ENCODE peak calls at places on chromosomes 11 and 22, in five cellular contexts. U is spleen, Y is foreskin fibroblast, J is AG04450, B is uterus. R is an unnamed sample.
A peak's percentile ranks its signal among the peaks of the same experiment; 100 is the strongest.

GRCh38 chr22:30325065-30325720 is 1.5 kb downstream of the TBC1D10A start:
- DNase-seq in J (no peak), Y (peak; percentile 79), U (no peak), B (peak; percentile 46), R (peak; percentile 53)

GRCh38 chr11:117259417-117259816 is 26.9 kb downstream of the RNF214 start:
- DNase-seq in J (no peak), B (no peak), U (no peak), Y (peak; percentile 46), R (no peak)

GRCh38 chr11:88484873-88485621 is 147.5 kb upstream of the CTSC start:
- DNase-seq in J (no peak), Y (no peak), U (peak; percentile 74), B (no peak), R (no peak)

GRCh38 chr11:46601129-46601528 is 7.3 kb upstream of the AMBRA1 start:
- DNase-seq in J (no peak), U (no peak), Y (no peak), B (no peak), R (no peak)

GRCh38 chr22:29344137-29344536 is 28.6 kb upstream of the RASL10A start:
- DNase-seq in B (peak; percentile 75), U (no peak), J (no peak), Y (peak; percentile 94), R (peak; percentile 50)

GRCh38 chr11:72836111-72836510 is 21.9 kb downstream of the ATG16L2 start:
- DNase-seq in Y (no peak), B (no peak), J (no peak), U (no peak), R (no peak)

GRCh38 chr11:61917357-61918109 is at the start of gene RAB3IL1:
- DNase-seq in U (peak; percentile 84), B (peak; percentile 78), J (no peak), Y (no peak), R (no peak)

GRCh38 chr11:19670030-19670761 is 42.4 kb upstream of the NAV2 start:
- DNase-seq in Y (peak; percentile 46), J (no peak), B (no peak), U (no peak), R (no peak)

GRCh38 chr11:119374632-119375394 is 6.7 kb downstream of the USP2 start:
- DNase-seq in Y (no peak), J (no peak), U (no peak), B (peak; percentile 45), R (no peak)

DNA sequence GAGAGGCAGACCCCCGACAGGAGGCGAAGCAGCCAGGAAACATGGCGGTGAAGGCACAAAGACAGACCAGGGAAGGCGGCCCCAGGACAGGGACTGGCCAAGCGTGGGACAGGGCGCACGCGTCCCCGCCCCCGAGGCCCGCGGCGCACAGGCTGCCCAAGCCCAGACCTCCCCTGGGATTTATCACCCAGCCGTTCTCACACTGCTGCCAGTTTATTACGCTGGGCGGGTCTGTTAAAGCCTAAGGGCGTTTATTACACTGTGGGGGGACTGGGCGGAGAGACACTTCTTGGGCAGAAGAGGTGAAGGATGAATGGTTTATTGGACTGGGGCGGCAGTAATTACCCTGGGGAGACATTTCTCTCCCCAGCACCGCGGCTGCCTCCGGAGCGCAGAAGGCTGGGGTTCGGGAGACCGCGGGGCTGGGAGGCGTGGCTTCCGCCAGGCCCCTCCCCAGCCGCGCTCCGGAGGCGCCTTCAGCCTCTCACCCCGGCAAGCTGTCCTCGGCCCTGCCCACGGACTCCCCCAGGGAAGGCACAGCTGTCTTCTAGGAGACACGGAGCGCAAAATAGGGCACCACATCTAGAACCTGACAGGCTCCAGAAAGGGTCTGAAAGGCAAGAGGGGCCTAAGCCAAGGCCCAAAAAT is 47.1 kb downstream of the SLC22A12 start:
- DNase-seq in Y (no peak), J (no peak), B (no peak), U (no peak), R (no peak)
- H3K4me3 ChIP-seq in Y (no peak overlapping the region), J (no peak overlapping the region), B (peak overlapping the region; percentile 34), U (peak overlapping the region; percentile 9), R (no peak overlapping the region)

DNA sequence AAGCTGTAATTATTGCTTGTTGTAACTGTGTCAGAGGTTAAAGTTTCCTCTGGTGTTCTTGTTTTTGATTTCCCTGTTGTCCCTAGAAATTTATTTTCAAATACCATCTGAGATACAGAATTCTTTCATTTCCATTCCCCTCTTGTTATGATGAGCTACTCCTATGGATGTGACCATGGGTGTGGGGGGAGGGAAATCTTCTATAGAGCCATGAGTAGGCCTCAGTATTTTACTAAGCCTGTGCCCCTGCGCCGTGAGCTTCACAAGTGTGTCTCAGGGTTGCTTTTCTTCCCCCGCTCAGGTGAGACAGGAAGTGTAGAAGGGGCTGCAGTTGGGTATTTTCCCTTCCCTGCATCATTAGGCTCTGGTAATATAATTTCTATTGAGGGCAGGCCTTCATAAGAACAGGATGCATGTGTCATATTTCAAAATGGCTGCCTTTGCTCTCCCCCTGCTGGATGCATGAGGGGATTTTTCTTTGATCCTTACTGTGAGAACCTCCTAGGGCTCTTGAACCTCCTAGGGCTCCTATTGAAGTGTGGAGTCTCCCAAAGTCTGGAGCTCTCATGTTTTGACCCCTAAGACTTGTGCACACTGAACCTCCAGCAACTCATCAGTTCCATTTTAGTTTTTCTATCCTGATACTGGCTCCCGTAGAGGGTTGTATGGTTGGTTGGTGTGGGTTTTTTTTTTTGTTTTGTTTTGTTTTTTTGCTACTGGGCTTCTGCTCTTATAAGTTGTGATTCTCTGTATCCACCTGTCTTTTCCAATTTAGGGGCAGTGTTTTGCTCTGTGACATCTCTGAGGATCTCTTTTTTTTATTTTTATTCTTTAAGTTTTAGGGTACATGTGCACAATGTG is 658.2 kb downstream of the NTM start:
- DNase-seq in B (peak; percentile 23), Y (no peak), J (no peak), U (no peak), R (no peak)
- TF ChIP-seq CTCF in B (no peak), Y (peak; percentile 50), J (peak; percentile 75), U (no peak), R (peak; percentile 48)

GRCh38 chr11:57793711-57794110 is 32.1 kb downstream of the CTNND1 start:
- DNase-seq in B (no peak), J (no peak), Y (no peak), U (no peak), R (no peak)

GRCh38 chr11:57791321-57792059 is 29.9 kb downstream of the CTNND1 start:
- DNase-seq in B (no peak), Y (no peak), J (no peak), U (peak; percentile 82), R (no peak)

GRCh38 chr11:57792870-57793269 is 31.3 kb downstream of the CTNND1 start:
- DNase-seq in Y (no peak), B (no peak), U (no peak), J (no peak), R (no peak)

GRCh38 chr11:57787920-57788716 is 26.5 kb downstream of the CTNND1 start:
- DNase-seq in U (no peak), J (no peak), B (no peak), Y (no peak), R (no peak)

DNA sequence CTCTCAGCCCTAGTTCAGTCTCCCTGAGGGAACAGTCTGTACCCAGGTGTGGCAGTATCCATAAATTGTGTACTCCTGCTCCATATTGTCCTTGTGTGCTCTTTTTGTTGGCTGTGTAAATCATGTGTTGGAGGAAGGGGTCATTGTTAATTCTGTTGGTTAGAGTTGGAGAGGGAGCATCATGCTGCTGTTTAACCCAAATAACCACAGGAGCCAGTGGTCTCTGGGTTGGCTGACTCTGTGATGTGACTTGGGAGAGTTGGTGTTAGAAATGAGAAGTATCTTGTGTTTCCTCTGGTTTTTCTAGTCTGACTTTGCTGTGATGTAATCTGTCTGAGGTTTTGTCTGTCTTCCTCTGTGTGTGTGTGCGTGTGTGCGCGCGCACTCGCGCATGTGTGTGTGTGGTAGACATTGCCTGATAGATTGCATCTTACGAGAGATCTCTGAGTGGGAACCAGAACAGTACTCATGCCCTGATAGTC is 30.5 kb downstream of the CTNND1 start:
- DNase-seq in U (peak; percentile 96), Y (no peak), J (no peak), B (no peak), R (no peak)
- H3K4me3 ChIP-seq in U (no peak overlapping the region), Y (no peak overlapping the region), J (no peak overlapping the region), B (no peak overlapping the region), R (no peak overlapping the region)

GRCh38 chr11:4830909-4831308 is 9.8 kb downstream of the OR51F2 start:
- DNase-seq in Y (no peak), J (no peak), B (no peak), U (no peak), R (no peak)

GRCh38 chr11:4821021-4821420 is at the start of gene OR51F2:
- DNase-seq in Y (no peak), B (no peak), J (no peak), U (no peak), R (no peak)

GRCh38 chr11:4825132-4825531 is 4.0 kb downstream of the OR51F2 start:
- DNase-seq in U (no peak), J (no peak), Y (no peak), B (no peak), R (no peak)

GRCh38 chr11:4826425-4826824 is 5.3 kb downstream of the OR51F2 start:
- DNase-seq in B (no peak), J (no peak), U (no peak), Y (no peak), R (no peak)
- TF ChIP-seq CTCF in B (peak; percentile 7), J (peak; percentile 66), U (no peak), Y (no peak), R (peak; percentile 53)

DNA sequence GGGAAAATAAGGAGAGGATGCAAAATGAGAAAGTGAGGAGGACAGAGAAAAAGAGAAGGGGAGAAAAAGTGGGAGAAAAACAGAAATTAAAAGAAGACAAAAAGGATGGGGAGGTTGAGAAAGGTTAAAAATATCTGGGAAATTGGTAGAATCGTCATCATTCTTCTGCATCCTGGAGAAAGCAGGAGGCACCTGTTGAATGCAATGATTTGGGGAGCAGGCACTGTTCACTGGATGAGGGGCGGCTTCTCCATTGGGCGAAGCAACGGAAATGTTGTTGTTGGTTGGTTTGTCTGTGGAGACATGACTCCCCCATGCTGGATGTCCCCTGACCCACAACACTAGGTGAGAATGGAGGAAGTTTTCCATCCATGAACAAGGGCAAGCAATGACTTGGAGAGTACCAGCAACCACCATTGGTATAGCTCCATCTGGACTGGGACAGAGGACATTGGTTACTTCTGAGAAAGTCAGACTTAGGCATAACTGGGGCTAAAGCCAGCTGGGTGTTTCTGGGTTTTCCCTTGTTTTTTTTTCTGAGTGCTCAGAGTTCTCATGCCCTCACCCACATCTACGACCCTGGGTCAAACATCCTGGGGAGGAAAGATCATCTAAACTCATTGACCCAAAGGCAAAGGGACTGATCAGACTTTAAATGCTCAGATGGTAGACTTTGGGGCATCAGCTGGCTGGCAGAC is 11.9 kb upstream of the CD44 start:
- DNase-seq in B (no peak), U (no peak), J (no peak), Y (no peak), R (no peak)
- H3K4me3 ChIP-seq in B (no peak overlapping the region), U (no peak overlapping the region), J (no peak overlapping the region), Y (no peak overlapping the region), R (no peak overlapping the region)